ENCODE peak calls at places on chromosome 14, in nine cellular contexts. X, E, Z, D, B, S, R, H and C are unnamed samples.

GRCh38 chr14:73795974-73796373 is 55.7 kb upstream of the PTGR2 start:
- DNase-seq in X (peak), D (peak), E (no peak), H (peak), Z (peak), R (peak), B (peak), S (peak), C (peak)

GRCh38 chr14:78135450-78135891 is 34.7 kb upstream of the NRXN3 start:
- DNase-seq in D (no peak), S (no peak), H (no peak), Z (no peak), E (no peak), R (no peak), X (no peak), B (peak), C (no peak)

GRCh38 chr14:75401356-75401755 is 26.5 kb upstream of the JDP2 start:
- DNase-seq in D (peak), H (peak), Z (no peak), R (peak), X (peak), B (peak), E (peak), S (no peak), C (no peak)

GRCh38 chr14:75861161-75861621 is 120.6 kb downstream of the TGFB3 start:
- DNase-seq in H (peak), E (no peak), R (peak), B (peak), X (peak), D (peak), Z (peak), S (no peak), C (no peak)

GRCh38 chr14:36517242-36518030 is 2.6 kb downstream of the NKX2-1 start:
- DNase-seq in R (no peak), S (no peak), H (no peak), Z (no peak), X (no peak), E (no peak), D (no peak), B (no peak), C (no peak)

GRCh38 chr14:81434230-81434629 is 34.1 kb upstream of the STON2 start:
- DNase-seq in X (no peak), H (no peak), E (no peak), S (no peak), D (no peak), Z (no peak), B (no peak), R (no peak), C (no peak)

GRCh38 chr14:100293497-100294212 is 12.6 kb downstream of the SLC25A29 start:
- DNase-seq in B (no peak), X (no peak), H (no peak), S (no peak), R (no peak), D (peak), Z (no peak), E (no peak), C (no peak)

GRCh38 chr14:90491221-90491867 is 94.5 kb downstream of the CALM1 start:
- DNase-seq in H (peak), B (peak), D (peak), Z (no peak), S (peak), X (peak), E (no peak), R (peak), C (no peak)

GRCh38 chr14:81849714-81850113 is 316.1 kb upstream of the SEL1L start:
- DNase-seq in D (no peak), S (no peak), E (no peak), H (no peak), Z (no peak), X (no peak), R (no peak), B (no peak), C (no peak)

GRCh38 chr14:30751646-30752416 is 122.5 kb upstream of the COCH start:
- DNase-seq in B (no peak), Z (no peak), R (no peak), E (no peak), X (no peak), D (no peak), H (peak), S (no peak), C (no peak)
- TF ChIP-seq CTCF in B (no peak), Z (peak), R (no peak), E (no peak), X (no peak), D (no peak), H (no peak), S (no peak), C (no peak)

GRCh38 chr14:105203701-105204100 is 22.6 kb upstream of the NUDT14 start:
- DNase-seq in Z (no peak), D (no peak), H (no peak), E (no peak), S (no peak), X (no peak), B (no peak), R (no peak), C (no peak)
- H3K4me3 ChIP-seq in Z (no peak), D (no peak), H (no peak), E (no peak), S (no peak), X (no peak), B (no peak), R (no peak), C (no peak)

GRCh38 chr14:50311337-50311973 is 574 bp downstream of the L2HGDH start:
- DNase-seq in Z (peak), E (no peak), S (no peak), D (no peak), R (no peak), B (no peak), H (no peak), X (no peak), C (no peak)
- TF ChIP-seq CTCF in Z (no peak), E (no peak), S (peak), D (peak), R (peak), B (peak), H (peak), X (peak), C (peak)

DNA sequence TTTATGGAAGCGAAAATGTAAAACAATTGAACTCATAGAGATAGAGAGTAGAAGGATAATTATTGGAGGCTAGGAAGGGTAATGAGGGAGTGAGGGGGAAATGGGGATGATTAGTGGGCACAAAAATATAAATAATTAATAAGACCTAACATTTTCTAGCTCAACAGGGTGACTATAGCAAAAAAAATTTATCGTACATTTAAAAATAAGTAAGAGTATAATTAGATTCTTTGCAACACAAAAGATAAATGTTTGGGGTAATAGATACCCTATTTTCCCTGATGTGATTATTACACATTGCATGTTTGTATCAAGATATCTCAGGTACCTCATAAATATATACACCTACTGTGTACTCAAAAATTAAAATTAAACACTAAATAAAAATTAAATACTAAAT is 1070.0 kb downstream of the LRFN5 start:
- DNase-seq in H (no peak), B (no peak), E (no peak), D (no peak), R (no peak), Z (no peak), S (no peak), X (no peak), C (no peak)
- H3K4me3 ChIP-seq in H (no peak), B (no peak), E (no peak), D (no peak), R (no peak), Z (no peak), S (no peak), X (no peak), C (no peak)